ENCODE peak calls at places on chromosomes 5 and 9, in five cellular contexts. Y, G, U, S and B are unnamed samples.

GRCh38 chr5:157602505-157602904 is 26.9 kb upstream of the ADAM19 start:
- DNase-seq in S (peak), Y (no peak), U (no peak), G (no peak), B (no peak)

GRCh38 chr9:4167040-4167671 is 132.7 kb downstream of the GLIS3 start:
- DNase-seq in U (no peak), G (no peak), S (no peak), Y (no peak), B (no peak)

GRCh38 chr9:133679056-133679455 is 42.9 kb downstream of the DBH start:
- DNase-seq in S (no peak), G (no peak), Y (no peak), U (no peak), B (no peak)

GRCh38 chr5:8949908-8950307 is 596.0 kb downstream of the SEMA5A start:
- DNase-seq in G (no peak), S (peak), U (no peak), Y (no peak), B (no peak)

GRCh38 chr5:171023508-171023907 is 161.7 kb downstream of the RANBP17 start:
- DNase-seq in U (no peak), S (no peak), G (no peak), Y (no peak), B (no peak)

GRCh38 chr9:128026255-128027165 is 40.6 kb downstream of the NAIF1 start:
- DNase-seq in Y (peak), G (no peak), U (no peak), S (peak), B (no peak)

GRCh38 chr9:135951889-135952663 is 9.1 kb downstream of the UBAC1 start:
- DNase-seq in S (no peak), U (no peak), G (no peak), Y (peak), B (no peak)

GRCh38 chr5:8184455-8185063 is 315.6 kb downstream of the MTRR start:
- DNase-seq in S (peak), Y (peak), G (peak), U (no peak), B (no peak)

GRCh38 chr5:98454407-98454806 is 319.1 kb upstream of the RGMB start:
- DNase-seq in G (no peak), Y (no peak), S (no peak), U (no peak), B (no peak)

GRCh38 chr5:19891658-19892057 is 96.3 kb downstream of the CDH18 start:
- DNase-seq in G (no peak), Y (no peak), U (no peak), S (no peak), B (no peak)

GRCh38 chr9:28120241-28121025 is 547.2 kb upstream of the C9orf72 start:
- DNase-seq in G (no peak), Y (no peak), U (no peak), S (no peak), B (no peak)

GRCh38 chr5:86679529-86679928 is 61.8 kb downstream of the COX7C start:
- DNase-seq in S (peak), G (no peak), Y (peak), U (no peak), B (no peak)

GRCh38 chr5:168822745-168823281 is 243.6 kb upstream of the PANK3 start:
- DNase-seq in S (no peak), Y (no peak), G (no peak), U (no peak), B (no peak)

GRCh38 chr5:119470105-119470763 is 17.9 kb downstream of the HSD17B4 start:
- DNase-seq in Y (no peak), S (no peak), G (no peak), U (no peak), B (no peak)

GRCh38 chr5:54093081-54093492 is 217.3 kb downstream of the ARL15 start:
- DNase-seq in S (no peak), U (no peak), G (no peak), Y (no peak), B (no peak)

GRCh38 chr5:31291323-31291854 is 97.9 kb downstream of the CDH6 start:
- DNase-seq in G (no peak), U (no peak), Y (no peak), S (no peak), B (peak)

GRCh38 chr5:141476132-141476909 is 555 bp downstream of the PCDHGC3 start:
- DNase-seq in S (peak), G (peak), Y (peak), U (peak), B (peak)

GRCh38 chr5:30596495-30597064 is 596.9 kb upstream of the CDH6 start:
- DNase-seq in Y (no peak), U (no peak), G (no peak), S (no peak), B (no peak)

GRCh38 chr9:115930472-115930871 is 223.1 kb upstream of the PAPPA start:
- DNase-seq in G (no peak), Y (no peak), U (no peak), S (no peak), B (no peak)

GRCh38 chr9:106921341-106921899 is 58.5 kb downstream of the ZNF462 start:
- DNase-seq in S (no peak), Y (no peak), G (peak), U (no peak), B (no peak)

GRCh38 chr9:7403839-7404238 is 395.7 kb downstream of the DMAC1 start:
- DNase-seq in Y (no peak), S (no peak), U (no peak), G (no peak), B (no peak)

GRCh38 chr9:7402704-7403389 is 396.7 kb downstream of the DMAC1 start:
- DNase-seq in Y (no peak), S (no peak), U (no peak), G (no peak), B (no peak)

GRCh38 chr9:7405924-7406604 is 393.5 kb downstream of the DMAC1 start:
- DNase-seq in G (no peak), Y (no peak), U (no peak), S (no peak), B (no peak)

GRCh38 chr9:7408845-7409244 is 390.7 kb downstream of the DMAC1 start:
- DNase-seq in S (no peak), G (no peak), Y (no peak), U (no peak), B (no peak)

GRCh38 chr9:7407246-7407645 is 392.3 kb downstream of the DMAC1 start:
- DNase-seq in Y (no peak), S (no peak), G (no peak), U (no peak), B (no peak)
- TF ChIP-seq CTCF in Y (no peak), S (no peak), G (no peak), U (no peak), B (no peak)

DNA sequence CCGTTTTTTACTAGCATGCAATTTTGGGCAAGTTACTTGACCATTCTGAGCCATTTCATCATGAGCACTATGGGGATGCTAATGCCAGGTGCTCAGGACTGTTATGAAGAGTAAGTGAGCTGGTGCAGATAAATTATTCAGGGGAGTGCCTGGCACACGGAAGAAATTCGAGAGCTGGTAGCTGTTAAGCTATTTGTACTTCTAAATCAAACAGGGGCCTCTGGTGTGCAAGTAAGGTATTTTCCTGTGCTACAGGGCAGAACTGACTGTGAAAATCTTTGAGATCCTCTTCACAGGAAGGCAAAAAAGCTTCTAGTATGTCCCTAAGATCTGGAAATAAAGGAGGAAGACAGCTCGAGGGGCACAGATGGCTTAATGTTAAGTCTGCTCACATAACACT is 106.3 kb upstream of the SPOCK1 start:
- DNase-seq in Y (no peak), S (no peak), U (no peak), G (no peak), B (no peak)
- TF ChIP-seq CTCF in Y (no peak), S (no peak), U (peak), G (no peak), B (no peak)

GRCh38 chr5:112192072-112192471 is 227.0 kb downstream of the EPB41L4A start:
- DNase-seq in S (no peak), U (no peak), Y (no peak), G (no peak), B (no peak)

GRCh38 chr5:112189328-112189840 is 229.7 kb downstream of the EPB41L4A start:
- DNase-seq in U (no peak), Y (no peak), G (no peak), S (no peak), B (no peak)

GRCh38 chr5:112183103-112183634 is 235.9 kb downstream of the EPB41L4A start:
- DNase-seq in Y (no peak), S (no peak), G (no peak), U (no peak), B (no peak)

GRCh38 chr5:112186401-112186990 is 232.6 kb downstream of the EPB41L4A start:
- DNase-seq in G (peak), Y (no peak), S (peak), U (no peak), B (no peak)
- TF ChIP-seq CTCF in G (peak), Y (no peak), S (peak), U (peak), B (peak)

GRCh38 chr9:93587651-93588347 is 11.4 kb downstream of the PHF2 start:
- DNase-seq in S (no peak), G (no peak), U (no peak), Y (no peak), B (no peak)
- TF ChIP-seq CTCF in S (no peak), G (peak), U (peak), Y (no peak), B (peak)

GRCh38 chr5:167049043-167049663 is 1242.3 kb upstream of the WWC1 start:
- DNase-seq in U (no peak), G (peak), S (peak), Y (peak), B (no peak)
- TF ChIP-seq CTCF in U (peak), G (peak), S (peak), Y (peak), B (peak)

DNA sequence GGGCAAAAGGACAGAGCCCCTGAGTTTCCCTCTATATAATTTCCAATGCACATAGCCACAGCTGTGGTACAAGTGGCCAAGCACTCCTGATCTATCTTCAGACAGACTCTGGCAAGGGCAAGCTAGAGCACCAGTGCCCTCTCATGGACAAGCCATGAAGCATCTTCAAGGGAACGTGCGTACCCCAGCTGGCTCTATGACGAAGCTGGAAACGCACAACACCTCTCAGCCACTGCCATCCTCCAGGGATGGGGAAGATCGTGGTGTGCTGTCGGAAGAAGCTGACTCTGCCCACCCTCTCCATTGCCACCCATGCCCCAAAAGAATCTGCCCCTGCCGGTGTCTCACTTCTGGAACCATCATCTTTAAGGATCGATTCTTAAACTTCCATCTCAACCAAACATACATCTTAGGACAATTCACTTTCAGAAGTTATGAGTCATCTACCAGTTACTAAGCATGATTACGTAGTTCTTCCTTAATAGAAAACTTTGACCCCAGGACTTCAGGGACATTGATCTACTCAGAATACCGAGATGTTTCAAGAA is 482.9 kb downstream of the AGTPBP1 start:
- DNase-seq in Y (peak), U (peak), G (peak), S (peak), B (no peak)
- TF ChIP-seq CTCF in Y (peak), U (peak), G (peak), S (peak), B (peak)